ENCODE peak calls at places on chromosomes 13 and 19, in ten cellular contexts. Z is mammary epithelial cell; I is CD4-positive, alpha-beta memory T cell; A is naive thymus-derived CD4-positive, alpha-beta T cell; P is CD8-positive, alpha-beta memory T cell; N is esophagus squamous epithelium; V is tibial nerve; Y is hepatocyte; K is Caco-2; S is foreskin keratinocyte. E is an unnamed sample. For H3K4me1, the result is how much of the 10 kb centered on the place peaks cover.

GRCh38 chr19:49110567-49110966 is 3.6 kb upstream of the LIN7B start:
- DNase-seq in Z (no peak), I (no peak), A (no peak), P (no peak), N (no peak), V (no peak), Y (no peak), K (no peak), S (no peak), E (no peak)

GRCh38 chr13:56720841-56721240 is 419.9 kb upstream of the PRR20A start:
- DNase-seq in Z (peak), I (no peak), A (no peak), P (no peak), N (no peak), V (no peak), Y (no peak), K (no peak), S (peak), E (no peak)

GRCh38 chr19:40542197-40542859 is 34.3 kb upstream of the SHKBP1 start:
- DNase-seq in Z (no peak), I (no peak), A (no peak), P (no peak), N (no peak), V (no peak), Y (peak), K (no peak), S (no peak), E (no peak)

GRCh38 chr13:112968910-112969691 is at the start of gene MCF2L:
- DNase-seq in Z (no peak), I (peak), A (peak), P (peak), N (no peak), V (no peak), Y (peak), K (peak), S (no peak), E (peak)

GRCh38 chr13:100565291-100565690 is 23.3 kb downstream of the GGACT start:
- DNase-seq in Z (no peak), I (no peak), A (no peak), P (no peak), N (no peak), V (no peak), Y (no peak), K (no peak), S (no peak), E (no peak)

GRCh38 chr19:38294090-38294489 is 10.0 kb upstream of the C19orf33 start:
- DNase-seq in Z (no peak), I (no peak), A (no peak), P (no peak), N (no peak), V (no peak), Y (no peak), K (no peak), S (no peak), E (no peak)

GRCh38 chr13:98674968-98675528 is 77.4 kb downstream of the SLC15A1 start:
- DNase-seq in Z (no peak), I (no peak), A (no peak), P (no peak), N (no peak), V (no peak), Y (no peak), K (no peak), S (no peak), E (no peak)

GRCh38 chr19:4557971-4558941 is 1.2 kb downstream of the SEMA6B start:
- DNase-seq in Z (no peak), I (no peak), A (no peak), P (no peak), N (no peak), V (no peak), Y (peak), K (peak), S (no peak), E (no peak)

GRCh38 chr19:51830263-51830662 is 35.3 kb downstream of the FPR3 start:
- DNase-seq in Z (peak), I (no peak), A (no peak), P (no peak), N (no peak), V (no peak), Y (no peak), K (no peak), S (no peak), E (no peak)

GRCh38 chr13:28338742-28339141 is 156.2 kb downstream of the FLT1 start:
- DNase-seq in Z (no peak), I (no peak), A (no peak), P (no peak), N (no peak), V (no peak), Y (no peak), K (no peak), S (no peak), E (no peak)

DNA sequence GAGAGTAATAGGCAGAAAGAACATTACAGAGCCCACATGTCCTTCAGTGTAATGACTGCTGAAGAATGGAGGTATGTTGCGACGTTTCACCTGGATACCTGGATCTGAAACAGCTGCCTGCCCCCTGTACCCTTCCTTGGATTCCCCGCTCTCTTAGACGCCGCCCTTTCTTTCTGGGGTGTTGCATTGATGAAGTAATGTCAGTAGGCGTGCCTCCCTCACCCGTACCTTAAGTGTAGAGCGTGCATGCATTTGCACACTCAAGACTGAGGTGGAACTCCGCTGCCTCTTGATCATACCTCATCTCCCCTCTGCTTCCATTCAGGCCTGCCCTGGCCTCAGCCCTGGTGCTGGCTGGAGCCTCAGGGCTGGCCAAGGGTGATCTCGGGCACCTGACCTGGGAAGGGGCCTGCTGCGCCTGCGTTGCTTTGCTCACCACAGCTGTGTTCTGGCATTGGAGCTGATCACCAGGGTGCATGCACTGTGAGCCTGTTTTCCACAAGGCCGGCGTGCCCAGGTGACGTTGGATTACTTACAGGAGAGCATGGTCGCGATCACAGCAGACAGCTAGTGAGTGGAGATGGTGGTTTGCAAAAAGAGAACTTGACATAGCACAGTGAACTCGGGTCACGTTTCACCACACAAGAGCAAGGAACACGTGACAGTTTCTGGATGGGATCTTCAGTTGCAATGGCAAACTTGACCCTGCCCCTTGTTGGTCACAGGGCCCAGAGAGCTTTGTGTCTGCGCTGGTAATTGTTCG is 99.0 kb downstream of the ARHGEF7 start:
- DNase-seq in Z (no peak), I (no peak), A (no peak), P (no peak), N (no peak), V (no peak), Y (no peak), K (no peak), S (no peak), E (no peak)
- H3K4me1 ChIP-seq in Z (under half), I (under half), A (under half), P (under half), N (under half), V (under half), Y (under half), K (under half), S (under half), E (under half)

DNA sequence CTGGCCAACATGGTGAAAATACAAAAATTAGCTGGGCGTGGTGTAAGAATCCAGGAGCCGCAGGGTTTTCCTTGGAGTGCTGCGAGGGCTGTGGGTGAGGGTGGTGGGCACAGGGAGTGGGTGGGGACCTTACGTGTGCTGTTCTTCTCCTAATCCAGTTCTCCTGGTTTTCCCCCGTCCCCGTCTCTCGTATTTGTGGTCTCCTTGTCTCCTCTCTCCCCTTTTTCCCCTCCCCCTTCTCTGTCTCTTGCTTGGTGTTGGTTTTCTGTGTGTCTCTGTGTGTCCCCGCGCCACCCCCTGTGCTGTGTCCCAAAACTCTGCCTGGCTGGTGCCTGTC is 1.7 kb downstream of the SELENOW start:
- DNase-seq in Z (no peak), I (no peak), A (no peak), P (no peak), N (no peak), V (no peak), Y (no peak), K (no peak), S (no peak), E (no peak)
- H3K4me1 ChIP-seq in Z (under half), I (under half), A (under half), P (under half), N (under half), V (under half), Y (under half), K (under half), S (under half), E (under half)

GRCh38 chr19:44752123-44752815 is 3.8 kb downstream of the BCL3 start:
- DNase-seq in Z (no peak), I (no peak), A (no peak), P (no peak), N (no peak), V (no peak), Y (no peak), K (no peak), S (no peak), E (no peak)
- H3K4me1 ChIP-seq in Z (under half), I (half or more), A (under half), P (half or more), N (half or more), V (under half), Y (under half), K (under half), S (under half), E (under half)

DNA sequence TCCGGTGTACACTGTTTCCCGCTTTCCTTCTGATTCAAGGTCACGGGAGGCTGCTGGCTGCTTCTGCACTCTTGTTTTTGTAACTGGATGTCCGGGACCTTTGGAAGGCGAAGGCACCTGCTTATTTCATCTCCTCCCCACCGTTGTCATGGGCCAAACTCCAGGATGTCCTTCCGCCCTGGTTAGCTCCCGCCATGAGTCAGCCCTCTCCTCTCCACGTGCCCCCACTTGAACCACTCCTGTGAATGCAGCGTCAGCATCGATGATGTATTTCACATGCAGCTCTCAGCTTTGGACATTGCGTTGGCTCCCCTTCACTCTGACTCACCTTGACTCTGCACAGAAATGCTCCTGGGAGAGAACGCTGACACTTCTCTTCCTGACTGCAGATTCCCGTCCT is 5.5 kb upstream of the GALP start:
- DNase-seq in Z (peak), I (no peak), A (no peak), P (no peak), N (no peak), V (no peak), Y (peak), K (no peak), S (peak), E (no peak)
- H3K4me1 ChIP-seq in Z (under half), I (under half), A (under half), P (under half), N (under half), V (under half), Y (under half), K (under half), S (under half), E (under half)

GRCh38 chr19:15287496-15287895 is 44.8 kb downstream of the BRD4 start:
- DNase-seq in Z (no peak), I (no peak), A (no peak), P (no peak), N (no peak), V (no peak), Y (no peak), K (no peak), S (no peak), E (no peak)
- H3K4me1 ChIP-seq in Z (half or more), I (half or more), A (half or more), P (half or more), N (half or more), V (under half), Y (half or more), K (under half), S (under half), E (under half)